ENCODE peak calls at places on chromosomes 5 and 9, in four cellular contexts. K is GM20000; Z is HFFc6; V is stimulated activated CD4-positive, alpha-beta T cell treated with anti-CD3 and anti-CD28 coated beads, Interleukin-2, amount 100 ng/mL, for 48 hours. S is an unnamed sample.

GRCh38 chr5:2143088-2143487 is 260.4 kb upstream of the IRX4 start:
- DNase-seq in V (no peak), K (no peak), Z (no peak), S (no peak)

GRCh38 chr9:130682490-130683121 is 11.0 kb upstream of the EXOSC2 start:
- DNase-seq in V (peak; percentile 52), K (peak; percentile 82), Z (peak; percentile 59), S (no peak)

GRCh38 chr5:25568294-25568693 is 923.5 kb upstream of the CDH10 start:
- DNase-seq in Z (no peak), K (no peak), V (no peak), S (no peak)

GRCh38 chr5:36795366-36795765 is 81.2 kb upstream of the NIPBL start:
- DNase-seq in V (no peak), K (no peak), Z (no peak), S (no peak)

GRCh38 chr5:109953821-109954220 is 264.1 kb downstream of the MAN2A1 start:
- DNase-seq in V (no peak), Z (no peak), K (no peak), S (no peak)

GRCh38 chr9:68705636-68706578 is 867 bp downstream of the PIP5K1B start:
- DNase-seq in Z (no peak), K (peak; percentile 67), V (no peak), S (no peak)

GRCh38 chr5:34913072-34913471 is 2.2 kb downstream of the RAD1 start:
- DNase-seq in K (no peak), Z (peak; percentile 65), V (no peak), S (no peak)

GRCh38 chr5:160280384-160281090 is 31.8 kb downstream of the CCNJL start:
- DNase-seq in K (no peak), Z (no peak), V (no peak), S (no peak)

GRCh38 chr5:74786851-74787250 is 19.8 kb downstream of the NSA2 start:
- DNase-seq in Z (no peak), V (no peak), K (no peak), S (no peak)

GRCh38 chr5:134524826-134525686 is at the start of gene JADE2:
- DNase-seq in V (peak; percentile 63), K (peak; percentile 90), Z (peak; percentile 68), S (no peak)

GRCh38 chr5:156186760-156187159 is 140.2 kb upstream of the SGCD start:
- DNase-seq in K (no peak), Z (no peak), V (no peak), S (no peak)

GRCh38 chr5:123441408-123441807 is 18.2 kb upstream of the CEP120 start:
- DNase-seq in V (peak; percentile 15), K (no peak), Z (no peak), S (no peak)

GRCh38 chr5:171496431-171496830 is 77.0 kb downstream of the FGF18 start:
- DNase-seq in V (no peak), K (no peak), Z (no peak), S (no peak)

GRCh38 chr5:58185397-58186195 is 274.3 kb downstream of the PLK2 start:
- DNase-seq in K (no peak), Z (no peak), V (no peak), S (no peak)

GRCh38 chr5:135601466-135601865 is 22.7 kb upstream of the CXCL14 start:
- DNase-seq in K (no peak), V (no peak), Z (no peak), S (no peak)

GRCh38 chr5:172758077-172758835 is 12.7 kb downstream of the DUSP1 start:
- DNase-seq in V (no peak), Z (peak; percentile 95), K (no peak), S (no peak)

GRCh38 chr5:40383719-40384651 is 295.7 kb upstream of the PTGER4 start:
- DNase-seq in K (no peak), Z (peak; percentile 80), V (no peak), S (no peak)

GRCh38 chr9:134759001-134759607 is 117.5 kb downstream of the COL5A1 start:
- DNase-seq in V (no peak), K (no peak), Z (no peak), S (no peak)

GRCh38 chr9:19358691-19359090 is 21.3 kb downstream of the RPS6 start:
- DNase-seq in Z (no peak), V (no peak), K (no peak), S (no peak)

GRCh38 chr9:89714316-89714715 is 109.5 kb downstream of the GADD45G start:
- DNase-seq in K (no peak), V (no peak), Z (no peak), S (no peak)

GRCh38 chr5:56070795-56071539 is 76.2 kb upstream of the IL6ST start:
- DNase-seq in Z (no peak), K (no peak), V (no peak), S (no peak)

GRCh38 chr5:575636-576035 is 36.5 kb upstream of the CEP72 start:
- DNase-seq in Z (no peak), K (no peak), V (no peak), S (no peak)

GRCh38 chr5:178788381-178789085 is 58.1 kb upstream of the ZNF354A start:
- DNase-seq in V (no peak), Z (no peak), K (no peak), S (no peak)

GRCh38 chr9:93087971-93088655 is 7.9 kb upstream of the CARD19 start:
- DNase-seq in V (no peak), Z (no peak), K (no peak), S (no peak)

GRCh38 chr5:146208916-146209522 is 5.6 kb downstream of the RBM27 start:
- DNase-seq in Z (no peak), K (no peak), V (no peak), S (no peak)

GRCh38 chr5:146307796-146308195 is 30.8 kb upstream of the POU4F3 start:
- DNase-seq in Z (no peak), V (no peak), K (no peak), S (no peak)

GRCh38 chr5:82351754-82352145 is 73.6 kb upstream of the RPS23 start:
- DNase-seq in V (no peak), Z (peak; percentile 78), K (peak; percentile 44), S (peak; percentile 9)

S was measured in GM18507.